ENCODE peak calls at places on chromosomes 16 and 17, in five cellular contexts. Y is neural progenitor cell, V is right lobe of liver, E is body of pancreas, G is dorsolateral prefrontal cortex. N is an unnamed sample.

GRCh38 chr16:20611350-20611902 is 35.3 kb upstream of the ACSM2B start:
- DNase-seq in E (peak), G (no peak), Y (no peak), V (peak), N (peak)

GRCh38 chr17:76196675-76197074 is 43.6 kb downstream of the RNF157 start:
- DNase-seq in V (peak), Y (no peak), E (peak), G (no peak), N (peak)

GRCh38 chr17:79968116-79968515 is 67.6 kb downstream of the TBC1D16 start:
- DNase-seq in E (no peak), V (no peak), Y (peak), G (no peak), N (no peak)

GRCh38 chr17:80964859-80965580 is 26.6 kb upstream of the CHMP6 start:
- DNase-seq in Y (peak), G (no peak), V (no peak), E (no peak), N (no peak)

GRCh38 chr16:17365591-17366298 is 105.0 kb downstream of the XYLT1 start:
- DNase-seq in Y (no peak), V (no peak), E (no peak), G (no peak), N (no peak)

GRCh38 chr17:8256291-8256690 is 7.2 kb downstream of the PFAS start:
- DNase-seq in Y (no peak), G (no peak), E (no peak), V (no peak), N (no peak)

GRCh38 chr17:57629470-57629869 is 115.6 kb downstream of the CCDC182 start:
- DNase-seq in G (no peak), V (no peak), Y (no peak), E (no peak), N (no peak)

GRCh38 chr16:17777461-17777863 is 306.7 kb upstream of the XYLT1 start:
- DNase-seq in Y (no peak), G (no peak), E (no peak), V (no peak), N (no peak)

GRCh38 chr16:48169896-48170295 is 14.1 kb upstream of the ABCC12 start:
- DNase-seq in E (no peak), G (no peak), Y (no peak), V (no peak), N (no peak)

GRCh38 chr16:67185003-67185865 is 1.5 kb upstream of the MATCAP1 start:
- DNase-seq in E (peak), V (peak), G (peak), Y (peak), N (peak)

GRCh38 chr17:12709063-12709462 is 43.4 kb downstream of the MYOCD start:
- DNase-seq in E (no peak), V (no peak), G (no peak), Y (no peak), N (no peak)

GRCh38 chr16:31460582-31461002 is 1.3 kb downstream of the ARMC5 start:
- DNase-seq in Y (peak), G (no peak), V (no peak), E (no peak), N (no peak)

GRCh38 chr17:2042355-2042929 is 620 bp downstream of the OVCA2 start:
- DNase-seq in G (no peak), V (no peak), Y (peak), E (no peak), N (no peak)

GRCh38 chr16:86529160-86529559 is 18.8 kb downstream of the FOXF1 start:
- DNase-seq in E (no peak), G (no peak), V (peak), Y (no peak), N (no peak)

GRCh38 chr17:61813211-61813610 is 50.1 kb downstream of the BRIP1 start:
- DNase-seq in G (no peak), E (no peak), V (no peak), Y (no peak), N (no peak)

GRCh38 chr17:78707016-78707415 is 75.1 kb downstream of the CYTH1 start:
- DNase-seq in G (no peak), V (no peak), E (no peak), Y (no peak), N (no peak)

GRCh38 chr17:68719431-68719830 is 118.3 kb upstream of the FAM20A start:
- DNase-seq in Y (no peak), V (no peak), E (no peak), G (no peak), N (no peak)

GRCh38 chr17:63844293-63844672 is 1.8 kb upstream of the SMARCD2 start:
- DNase-seq in V (no peak), G (no peak), Y (no peak), E (no peak), N (no peak)

GRCh38 chr17:72173475-72174116 is 52.8 kb downstream of the SOX9 start:
- DNase-seq in Y (no peak), G (no peak), E (peak), V (no peak), N (no peak)

GRCh38 chr16:25006504-25007055 is 8.6 kb downstream of the ARHGAP17 start:
- DNase-seq in V (no peak), Y (no peak), E (no peak), G (no peak), N (no peak)

GRCh38 chr17:335691-336090 is 16.9 kb downstream of the RPH3AL start:
- DNase-seq in E (peak), G (no peak), V (no peak), Y (peak), N (no peak)

GRCh38 chr16:51407199-51407598 is 256.1 kb upstream of the SALL1 start:
- DNase-seq in Y (no peak), G (no peak), V (no peak), E (no peak), N (no peak)

GRCh38 chr17:31534223-31534888 is 142.9 kb downstream of the RAB11FIP4 start:
- DNase-seq in Y (no peak), E (no peak), G (no peak), V (no peak), N (no peak)

GRCh38 chr17:7475764-7476422 is 3.5 kb downstream of the ZBTB4 start:
- DNase-seq in G (no peak), Y (no peak), V (no peak), E (peak), N (no peak)

GRCh38 chr16:13873835-13874438 is 46.0 kb upstream of the ERCC4 start:
- DNase-seq in V (no peak), G (no peak), Y (peak), E (no peak), N (no peak)

GRCh38 chr17:27569884-27570577 is 61.0 kb upstream of the LGALS9 start:
- DNase-seq in G (no peak), E (peak), V (no peak), Y (no peak), N (no peak)

GRCh38 chr17:38352245-38353083 is 820 bp downstream of the SOCS7 start:
- DNase-seq in Y (peak), G (no peak), V (peak), E (peak), N (no peak)

GRCh38 chr17:8025176-8025911 is 13.5 kb upstream of the ALOX15B start:
- DNase-seq in G (no peak), E (no peak), Y (no peak), V (no peak), N (no peak)

GRCh38 chr17:81480140-81480917 is 32.3 kb downstream of the ACTG1 start:
- DNase-seq in Y (no peak), V (no peak), E (peak), G (no peak), N (no peak)

GRCh38 chr16:6841392-6841791 is 491.3 kb upstream of the RBFOX1 start:
- DNase-seq in E (no peak), Y (no peak), V (no peak), G (no peak), N (no peak)

GRCh38 chr17:4199818-4200402 is 56.9 kb downstream of the CYB5D2 start:
- DNase-seq in V (no peak), E (peak), G (no peak), Y (peak), N (no peak)

GRCh38 chr16:58041628-58041955 is 16.0 kb downstream of the MMP15 start:
- DNase-seq in E (no peak), Y (no peak), G (no peak), V (peak), N (no peak)
- H3K27ac ChIP-seq in E (no peak), Y (no peak), G (no peak), V (no peak), N (no peak)

GRCh38 chr16:88731699-88732098 is 25.4 kb downstream of the CTU2 start:
- DNase-seq in V (no peak), G (no peak), E (no peak), Y (no peak), N (no peak)
- H3K4me3 ChIP-seq in V (no peak), G (no peak), E (no peak), Y (no peak), N (no peak)

DNA sequence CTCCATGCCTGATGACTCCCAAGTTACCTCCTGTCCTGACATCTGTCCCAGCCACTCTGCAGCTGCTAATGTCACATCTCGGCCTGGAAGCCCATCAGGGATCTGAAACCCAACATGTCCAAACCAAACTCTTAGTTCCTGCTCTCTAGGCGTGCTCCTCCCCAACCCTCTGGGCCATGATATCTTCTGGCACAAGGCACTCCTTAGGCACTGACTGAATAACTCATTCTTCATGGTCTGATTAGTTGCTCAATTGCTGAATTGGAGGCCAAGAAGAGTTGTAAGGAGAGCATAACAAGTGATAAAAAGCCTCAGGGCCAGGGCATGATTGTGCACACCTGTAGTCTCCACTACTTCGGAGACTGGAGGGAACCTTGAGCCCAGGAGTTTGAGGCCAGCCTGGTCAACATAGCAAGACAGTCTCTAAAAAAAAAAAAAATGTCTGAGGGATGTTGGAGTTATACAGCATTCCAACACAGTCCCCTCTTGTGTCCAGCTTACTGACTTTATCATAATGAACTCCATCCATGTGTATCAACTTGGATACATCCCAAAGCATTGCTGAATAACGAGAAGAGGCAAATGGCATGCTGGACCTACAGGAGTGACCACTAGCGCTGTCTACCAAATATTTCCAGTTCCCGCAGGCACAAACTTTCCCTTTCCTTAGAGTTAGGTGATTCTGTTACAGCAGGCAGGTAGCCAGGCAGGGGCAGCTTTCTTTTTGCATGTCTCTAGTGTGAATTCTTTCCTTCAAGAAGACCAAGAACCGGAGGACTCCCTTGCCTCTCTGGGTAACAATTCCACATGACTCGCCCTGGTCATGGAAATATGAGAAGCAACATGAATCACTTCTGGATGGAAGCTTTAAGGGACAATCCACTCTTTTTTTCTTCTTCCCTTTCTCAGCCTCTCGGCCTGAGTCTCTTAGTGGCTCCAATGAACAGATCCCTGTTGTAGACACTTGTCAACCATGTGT is 18.1 kb upstream of the SHCBP1 start:
- DNase-seq in V (no peak), E (no peak), G (no peak), Y (no peak), N (no peak)
- H3K27ac ChIP-seq in V (no peak), E (no peak), G (no peak), Y (no peak), N (no peak)

GRCh38 chr16:49739381-49739780 is 116.5 kb downstream of the ZNF423 start:
- DNase-seq in V (no peak), G (no peak), E (no peak), Y (peak), N (no peak)

GRCh38 chr16:49742428-49743205 is 113.3 kb downstream of the ZNF423 start:
- DNase-seq in Y (no peak), V (no peak), G (no peak), E (no peak), N (no peak)

GRCh38 chr16:49743206-49743470 is 112.8 kb downstream of the ZNF423 start:
- DNase-seq in V (no peak), E (no peak), G (no peak), Y (no peak), N (no peak)

GRCh38 chr16:49737541-49737940 is 118.4 kb downstream of the ZNF423 start:
- DNase-seq in V (no peak), E (no peak), Y (no peak), G (no peak), N (no peak)

DNA sequence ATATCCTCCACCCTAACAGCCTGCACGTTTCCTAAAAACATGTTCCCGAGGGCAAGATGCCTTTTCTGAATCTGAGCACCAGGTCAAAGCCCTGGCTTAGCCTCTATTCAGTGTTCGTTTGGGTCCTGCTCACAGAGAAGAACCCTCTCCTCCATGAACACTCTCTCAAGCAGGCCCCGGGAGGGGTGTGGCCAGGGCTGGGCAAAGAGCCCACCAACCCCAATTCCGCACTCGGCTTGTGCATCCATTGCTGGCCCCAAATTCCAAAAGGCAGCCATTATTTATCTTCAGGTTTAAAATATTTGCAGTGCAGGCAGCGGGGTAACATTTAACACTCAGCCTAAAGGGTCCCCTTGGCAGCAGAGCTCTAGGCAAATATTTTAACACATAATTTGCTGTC is 115.7 kb downstream of the ZNF423 start:
- DNase-seq in E (no peak), Y (no peak), V (no peak), G (no peak), N (no peak)
- H3K4me3 ChIP-seq in E (no peak), Y (no peak), V (no peak), G (no peak), N (no peak)

DNA sequence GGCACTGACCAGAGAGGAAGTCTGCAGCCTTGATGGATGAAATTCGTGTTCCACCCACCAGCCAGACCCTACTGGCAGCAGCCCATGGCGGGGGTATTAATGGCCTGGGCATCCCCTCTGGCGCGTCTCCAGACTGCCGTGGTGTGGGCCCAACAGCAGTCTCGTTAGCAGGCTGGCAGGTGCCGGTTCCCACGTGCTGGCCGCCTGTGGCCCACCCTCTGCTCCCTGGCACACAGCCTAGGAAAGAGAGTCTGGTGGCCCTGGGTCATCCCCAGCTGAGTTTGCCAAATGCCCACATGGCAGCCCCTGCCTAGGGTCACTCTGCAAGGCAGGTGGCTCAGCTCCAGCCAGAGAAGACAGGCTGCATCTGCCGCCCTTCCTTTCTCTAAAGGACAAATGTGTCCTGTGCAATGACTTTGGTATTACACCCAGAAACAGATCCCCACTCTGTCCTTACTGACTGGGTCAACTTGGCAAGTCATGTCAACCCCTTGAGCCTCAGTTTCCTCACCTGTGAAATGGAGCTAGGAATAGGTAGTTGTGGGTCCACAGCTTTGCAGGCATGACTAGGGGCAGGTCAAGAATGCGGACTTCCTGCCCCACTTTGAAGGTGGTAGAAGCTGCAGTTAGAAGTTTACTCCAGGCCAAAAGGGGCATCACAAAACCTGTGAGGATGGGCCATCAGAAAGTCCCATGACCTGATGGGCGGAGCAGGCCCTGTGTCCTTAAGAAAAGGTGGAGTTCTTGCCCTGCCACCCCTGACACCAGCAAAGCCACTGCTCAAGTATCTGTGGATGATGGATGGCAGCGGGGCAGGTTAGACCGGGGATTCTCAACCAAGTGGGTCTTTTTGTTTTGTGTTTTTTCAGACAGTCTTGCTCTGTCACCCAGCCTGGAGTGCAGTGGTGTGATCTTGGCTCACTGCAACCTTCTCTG is 76.6 kb downstream of the ABCC6 start:
- DNase-seq in E (peak), G (no peak), V (peak), Y (no peak), N (no peak)
- H3K27ac ChIP-seq in E (no peak), G (no peak), V (no peak), Y (no peak), N (no peak)

DNA sequence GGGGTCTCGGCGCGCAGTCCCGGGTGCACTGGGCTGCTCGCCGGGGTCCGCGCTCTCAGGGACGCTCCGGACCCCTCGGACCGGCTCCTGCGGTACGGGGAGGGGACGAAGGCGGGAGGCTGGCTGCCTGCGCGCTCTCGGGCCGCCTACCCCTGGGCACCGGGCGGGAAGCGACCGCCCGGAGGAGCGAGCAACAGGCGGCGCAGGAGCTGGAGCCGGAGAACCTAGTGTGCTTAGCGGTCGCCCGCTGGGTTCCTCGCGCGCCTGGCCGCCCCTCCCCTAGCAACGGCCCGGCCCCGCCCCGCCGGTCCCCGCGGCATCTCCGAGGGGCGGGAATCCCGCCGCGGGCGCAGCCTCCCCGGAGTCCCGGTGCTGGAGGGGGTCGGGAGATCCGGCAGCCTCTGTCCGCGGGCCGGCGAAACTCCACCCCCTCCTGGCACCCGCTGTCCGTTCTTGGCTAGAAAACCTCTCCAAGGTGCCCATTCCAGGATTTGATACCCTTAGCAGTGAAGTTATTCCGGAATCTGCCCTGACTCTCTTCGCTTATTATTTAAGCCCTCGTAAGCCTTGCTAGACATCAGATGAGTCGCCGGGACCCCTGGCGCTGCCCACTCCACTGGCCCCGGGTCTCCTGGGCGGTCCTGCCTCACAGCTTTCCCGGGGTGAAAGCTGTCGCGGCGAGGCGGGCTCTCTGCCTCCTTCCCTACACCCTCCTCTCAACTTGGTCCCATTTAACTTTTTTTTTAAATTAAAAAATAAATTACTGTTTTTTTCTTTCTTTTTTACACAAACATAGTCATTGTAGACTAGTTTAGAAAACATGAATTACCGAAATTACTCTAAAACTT is at the start of gene RPRML:
- DNase-seq in G (no peak), Y (peak), E (peak), V (peak), N (no peak)
- H3K4me3 ChIP-seq in G (peak), Y (peak), E (no peak), V (peak), N (peak)

GRCh38 chr17:52546493-52546892 is 388.0 kb upstream of the CA10 start:
- DNase-seq in V (no peak), G (no peak), Y (no peak), E (no peak), N (no peak)

DNA sequence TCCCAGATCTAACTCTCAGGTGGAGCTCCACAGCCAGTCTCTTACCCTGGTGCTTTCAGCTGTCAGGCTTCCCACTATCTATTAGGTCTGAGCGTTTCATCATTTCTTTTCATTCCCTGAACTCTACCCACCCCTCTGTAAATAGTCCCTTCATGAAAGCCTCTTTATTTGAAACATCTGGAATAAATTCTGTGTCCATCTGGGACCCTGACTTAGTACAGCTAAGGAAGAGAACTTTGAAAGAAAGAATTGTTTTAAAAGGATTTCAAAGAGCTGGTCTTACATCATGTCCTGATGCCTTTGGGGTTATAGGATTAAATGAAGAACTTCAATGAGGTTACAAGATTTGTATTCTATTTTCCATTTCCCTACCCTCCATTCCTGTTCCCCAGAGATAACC is 388.5 kb upstream of the CA10 start:
- DNase-seq in G (no peak), E (no peak), V (no peak), Y (no peak), N (no peak)
- H3K27ac ChIP-seq in G (no peak), E (no peak), V (no peak), Y (no peak), N (no peak)